ENCODE peak calls at places on chromosomes 1 and 21, in four cellular contexts. One of them, this sample, is unnamed.

GRCh38 chr21:35578350-35578782 is 482.0 kb downstream of the SETD4 start:
- DNase-seq in heart right ventricle: no peak
- DNase-seq in tibial nerve: no peak
- DNase-seq in astrocyte of the cerebellum: peak
- DNase-seq in this sample: peak

GRCh38 chr1:114008352-114009041 is 29.2 kb downstream of the OLFML3 start:
- DNase-seq in heart right ventricle: no peak
- DNase-seq in tibial nerve: no peak
- DNase-seq in astrocyte of the cerebellum: no peak
- DNase-seq in this sample: no peak

GRCh38 chr1:160638926-160639325 is 7.9 kb downstream of the SLAMF1 start:
- DNase-seq in heart right ventricle: no peak
- DNase-seq in tibial nerve: no peak
- DNase-seq in astrocyte of the cerebellum: no peak
- DNase-seq in this sample: no peak

GRCh38 chr1:214494706-214495105 is 56.7 kb downstream of the PTPN14 start:
- DNase-seq in heart right ventricle: no peak
- DNase-seq in tibial nerve: no peak
- DNase-seq in astrocyte of the cerebellum: peak
- DNase-seq in this sample: no peak

GRCh38 chr1:93471911-93472310 is 24.0 kb downstream of the FNBP1L start:
- DNase-seq in heart right ventricle: no peak
- DNase-seq in tibial nerve: no peak
- DNase-seq in astrocyte of the cerebellum: peak
- DNase-seq in this sample: peak

GRCh38 chr1:27154991-27155781 is at the start of gene SLC9A1:
- DNase-seq in heart right ventricle: peak
- DNase-seq in tibial nerve: peak
- DNase-seq in astrocyte of the cerebellum: peak
- DNase-seq in this sample: peak

GRCh38 chr1:208167229-208167869 is 76.8 kb downstream of the PLXNA2 start:
- DNase-seq in heart right ventricle: no peak
- DNase-seq in tibial nerve: no peak
- DNase-seq in astrocyte of the cerebellum: no peak
- DNase-seq in this sample: no peak

GRCh38 chr1:178575611-178576331 is 62.9 kb downstream of the TEX35 start:
- DNase-seq in heart right ventricle: no peak
- DNase-seq in tibial nerve: no peak
- DNase-seq in astrocyte of the cerebellum: no peak
- DNase-seq in this sample: peak

GRCh38 chr1:86110451-86111129 is 46.0 kb downstream of the COL24A1 start:
- DNase-seq in heart right ventricle: peak
- DNase-seq in tibial nerve: no peak
- DNase-seq in astrocyte of the cerebellum: no peak
- DNase-seq in this sample: no peak

GRCh38 chr1:211281322-211282022 is 22.3 kb downstream of the RCOR3 start:
- DNase-seq in heart right ventricle: no peak
- DNase-seq in tibial nerve: no peak
- DNase-seq in astrocyte of the cerebellum: no peak
- DNase-seq in this sample: no peak

GRCh38 chr1:228684609-228685008 is 50.7 kb upstream of the RHOU start:
- DNase-seq in heart right ventricle: no peak
- DNase-seq in tibial nerve: no peak
- DNase-seq in astrocyte of the cerebellum: no peak
- DNase-seq in this sample: no peak

GRCh38 chr1:172746091-172746949 is 87.4 kb downstream of the FASLG start:
- DNase-seq in heart right ventricle: no peak
- DNase-seq in tibial nerve: no peak
- DNase-seq in astrocyte of the cerebellum: peak
- DNase-seq in this sample: peak

GRCh38 chr1:15445390-15446122 is 7.3 kb downstream of the CTRC start:
- DNase-seq in heart right ventricle: no peak
- DNase-seq in tibial nerve: no peak
- DNase-seq in astrocyte of the cerebellum: no peak
- DNase-seq in this sample: no peak

GRCh38 chr21:44773291-44773932 is 28.2 kb downstream of the UBE2G2 start:
- DNase-seq in heart right ventricle: no peak
- DNase-seq in tibial nerve: no peak
- DNase-seq in astrocyte of the cerebellum: no peak
- DNase-seq in this sample: no peak

GRCh38 chr1:200048244-200048643 is 20.7 kb downstream of the NR5A2 start:
- DNase-seq in heart right ventricle: no peak
- DNase-seq in tibial nerve: no peak
- DNase-seq in astrocyte of the cerebellum: no peak
- DNase-seq in this sample: no peak

GRCh38 chr1:114093624-114094302 is 59.9 kb downstream of the SYT6 start:
- DNase-seq in heart right ventricle: no peak
- DNase-seq in tibial nerve: no peak
- DNase-seq in astrocyte of the cerebellum: peak
- DNase-seq in this sample: no peak

GRCh38 chr1:87989346-87989745 is 660.7 kb downstream of the LMO4 start:
- DNase-seq in heart right ventricle: no peak
- DNase-seq in tibial nerve: no peak
- DNase-seq in astrocyte of the cerebellum: no peak
- DNase-seq in this sample: no peak

GRCh38 chr1:2311184-2312032 is 79.9 kb downstream of the MORN1 start:
- DNase-seq in heart right ventricle: peak
- DNase-seq in tibial nerve: peak
- DNase-seq in astrocyte of the cerebellum: no peak
- DNase-seq in this sample: no peak

GRCh38 chr1:18557621-18558465 is 72.8 kb upstream of the PAX7 start:
- DNase-seq in heart right ventricle: no peak
- DNase-seq in tibial nerve: no peak
- DNase-seq in astrocyte of the cerebellum: no peak
- DNase-seq in this sample: no peak

GRCh38 chr1:41671116-41671755 is 186.8 kb upstream of the EDN2 start:
- DNase-seq in heart right ventricle: no peak
- DNase-seq in tibial nerve: no peak
- DNase-seq in astrocyte of the cerebellum: no peak
- DNase-seq in this sample: no peak

GRCh38 chr1:153540394-153541361 is at the start of gene S100A5:
- DNase-seq in heart right ventricle: no peak
- DNase-seq in tibial nerve: no peak
- DNase-seq in astrocyte of the cerebellum: no peak
- DNase-seq in this sample: no peak

GRCh38 chr1:59408608-59409007 is 111.7 kb downstream of the FGGY start:
- DNase-seq in heart right ventricle: no peak
- DNase-seq in tibial nerve: no peak
- DNase-seq in astrocyte of the cerebellum: no peak
- DNase-seq in this sample: no peak

GRCh38 chr1:94863919-94864318 is 43.8 kb downstream of the SLC44A3 start:
- DNase-seq in heart right ventricle: no peak
- DNase-seq in tibial nerve: no peak
- DNase-seq in astrocyte of the cerebellum: peak
- DNase-seq in this sample: peak

GRCh38 chr1:54805466-54805865 is 4.3 kb upstream of the TTC22 start:
- DNase-seq in heart right ventricle: no peak
- DNase-seq in tibial nerve: no peak
- DNase-seq in astrocyte of the cerebellum: no peak
- DNase-seq in this sample: no peak

GRCh38 chr1:244836135-244836521 is 670 bp downstream of the COX20 start:
- DNase-seq in heart right ventricle: no peak
- DNase-seq in tibial nerve: no peak
- DNase-seq in astrocyte of the cerebellum: no peak
- DNase-seq in this sample: no peak

GRCh38 chr21:26280715-26281310 is 110.2 kb upstream of the APP start:
- DNase-seq in heart right ventricle: no peak
- DNase-seq in tibial nerve: no peak
- DNase-seq in astrocyte of the cerebellum: no peak
- DNase-seq in this sample: no peak

GRCh38 chr1:29569971-29570634 is 333.8 kb downstream of the PTPRU start:
- DNase-seq in heart right ventricle: no peak
- DNase-seq in tibial nerve: no peak
- DNase-seq in astrocyte of the cerebellum: peak
- DNase-seq in this sample: peak

GRCh38 chr1:19651141-19651737 is 7.1 kb downstream of the NBL1 start:
- DNase-seq in heart right ventricle: peak
- DNase-seq in tibial nerve: peak
- DNase-seq in astrocyte of the cerebellum: no peak
- DNase-seq in this sample: no peak

GRCh38 chr1:241464985-241465384 is 54.6 kb downstream of the FH start:
- DNase-seq in heart right ventricle: no peak
- DNase-seq in tibial nerve: no peak
- DNase-seq in astrocyte of the cerebellum: no peak
- DNase-seq in this sample: no peak

GRCh38 chr1:24931481-24932221 is 1.6 kb upstream of the RUNX3 start:
- DNase-seq in heart right ventricle: no peak
- DNase-seq in tibial nerve: no peak
- DNase-seq in astrocyte of the cerebellum: no peak
- DNase-seq in this sample: no peak

GRCh38 chr1:203772836-203773235 is 7.9 kb downstream of the LAX1 start:
- DNase-seq in heart right ventricle: no peak
- DNase-seq in tibial nerve: no peak
- DNase-seq in astrocyte of the cerebellum: no peak
- DNase-seq in this sample: no peak

GRCh38 chr1:192557841-192558595 is 17.6 kb upstream of the RGS1 start:
- DNase-seq in heart right ventricle: no peak
- DNase-seq in tibial nerve: no peak
- DNase-seq in astrocyte of the cerebellum: no peak
- DNase-seq in this sample: no peak

DNA sequence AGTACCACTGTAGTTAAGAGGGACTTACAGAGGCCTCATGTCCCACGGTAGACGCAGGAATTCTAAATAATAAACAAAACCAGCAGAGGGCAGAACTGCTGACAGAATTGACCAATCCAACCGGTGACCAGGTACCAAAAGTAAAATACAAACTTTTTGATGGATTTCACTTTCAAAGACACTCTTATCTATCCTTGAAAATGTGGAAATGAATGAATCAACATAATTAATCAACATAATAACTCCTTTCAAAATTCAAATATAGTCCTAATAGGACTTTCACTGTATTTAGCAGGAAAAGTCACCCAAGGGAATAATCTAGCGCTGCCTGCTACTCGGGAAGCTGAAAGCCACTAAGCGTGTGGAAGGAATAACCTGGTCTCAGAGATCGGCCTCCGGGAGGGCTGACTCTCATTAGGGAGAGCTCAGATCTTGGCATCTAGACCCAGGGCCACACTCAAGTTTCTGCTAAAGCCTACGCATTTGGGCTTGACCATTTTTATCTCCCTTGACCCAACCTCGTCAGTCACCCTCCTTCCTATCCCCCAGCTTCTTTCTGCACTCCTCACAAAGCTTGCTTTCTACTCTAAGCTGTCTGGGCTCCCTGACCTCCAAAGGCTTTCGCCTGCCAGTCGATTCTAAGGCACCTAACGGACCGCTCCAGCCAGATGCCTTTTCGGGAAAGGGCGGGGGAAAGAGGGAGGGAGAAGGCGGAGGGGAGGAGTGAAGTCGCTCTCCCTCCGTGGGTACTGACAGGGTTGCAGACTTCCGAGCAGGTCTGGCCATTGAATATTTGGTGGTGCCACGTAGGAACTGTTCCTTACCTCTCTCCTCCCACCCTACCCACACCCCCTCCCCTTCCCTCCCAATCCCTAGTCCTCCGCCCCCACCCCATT is 1.6 kb downstream of the COL11A1 start:
- DNase-seq in heart right ventricle: no peak
- DNase-seq in tibial nerve: peak
- DNase-seq in astrocyte of the cerebellum: peak
- DNase-seq in this sample: no peak
- TF ChIP-seq CTCF in heart right ventricle: peak
- TF ChIP-seq CTCF in tibial nerve: peak
- TF ChIP-seq CTCF in astrocyte of the cerebellum: peak
- TF ChIP-seq CTCF in this sample: peak

GRCh38 chr1:156663178-156663577 is 14.0 kb downstream of the NES start:
- DNase-seq in heart right ventricle: peak
- DNase-seq in tibial nerve: no peak
- DNase-seq in astrocyte of the cerebellum: no peak
- DNase-seq in this sample: no peak

GRCh38 chr1:156664046-156664948 is 12.9 kb downstream of the NES start:
- DNase-seq in heart right ventricle: no peak
- DNase-seq in tibial nerve: no peak
- DNase-seq in astrocyte of the cerebellum: no peak
- DNase-seq in this sample: no peak

GRCh38 chr1:156660752-156661112 is 16.5 kb downstream of the NES start:
- DNase-seq in heart right ventricle: no peak
- DNase-seq in tibial nerve: no peak
- DNase-seq in astrocyte of the cerebellum: no peak
- DNase-seq in this sample: no peak

GRCh38 chr1:156661932-156662587 is 15.1 kb downstream of the NES start:
- DNase-seq in heart right ventricle: no peak
- DNase-seq in tibial nerve: no peak
- DNase-seq in astrocyte of the cerebellum: no peak
- DNase-seq in this sample: no peak

GRCh38 chr1:156662588-156663055 is 14.6 kb downstream of the NES start:
- DNase-seq in heart right ventricle: no peak
- DNase-seq in tibial nerve: no peak
- DNase-seq in astrocyte of the cerebellum: no peak
- DNase-seq in this sample: no peak
- H3K4me3 ChIP-seq in heart right ventricle: no peak
- H3K4me3 ChIP-seq in tibial nerve: no peak
- H3K4me3 ChIP-seq in astrocyte of the cerebellum: no peak
- H3K4me3 ChIP-seq in this sample: no peak

DNA sequence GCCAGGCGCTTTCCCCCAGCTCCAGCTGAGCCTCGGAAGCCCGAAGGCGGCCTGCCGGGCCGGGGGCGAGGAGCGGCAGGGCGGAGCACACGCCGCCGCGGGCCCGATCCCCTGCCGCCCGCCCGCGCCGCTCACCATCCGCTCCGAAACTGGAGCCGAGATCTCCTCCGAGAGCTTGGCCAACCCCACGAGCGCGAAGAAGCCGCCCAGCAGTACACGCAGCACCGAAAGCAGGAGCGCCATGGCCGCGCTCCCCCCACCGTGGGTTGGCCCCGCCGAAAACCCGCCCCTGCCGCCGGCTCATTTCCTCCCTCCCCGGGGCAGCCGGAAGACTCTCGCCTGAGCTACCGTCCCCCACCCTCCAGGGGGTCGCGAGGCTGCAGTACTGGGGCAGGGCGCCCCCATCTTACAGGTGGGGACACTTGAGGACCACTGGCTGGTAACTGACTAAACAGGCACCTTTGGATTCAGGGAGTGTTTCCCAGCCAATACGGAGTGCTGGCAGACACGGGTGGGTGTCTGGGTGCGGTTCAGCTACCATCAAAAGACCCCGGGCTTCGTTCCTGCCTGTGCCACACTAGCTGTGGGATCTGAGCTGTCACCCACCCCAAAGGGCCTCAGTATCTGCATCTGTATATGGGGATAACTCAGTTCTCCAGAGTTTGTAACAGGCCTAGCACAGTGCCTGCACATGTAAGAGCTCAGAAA is at the start of gene TMEM35B:
- DNase-seq in heart right ventricle: peak
- DNase-seq in tibial nerve: peak
- DNase-seq in astrocyte of the cerebellum: no peak
- DNase-seq in this sample: no peak
- TF ChIP-seq CTCF in heart right ventricle: no peak
- TF ChIP-seq CTCF in tibial nerve: no peak
- TF ChIP-seq CTCF in astrocyte of the cerebellum: no peak
- TF ChIP-seq CTCF in this sample: peak

DNA sequence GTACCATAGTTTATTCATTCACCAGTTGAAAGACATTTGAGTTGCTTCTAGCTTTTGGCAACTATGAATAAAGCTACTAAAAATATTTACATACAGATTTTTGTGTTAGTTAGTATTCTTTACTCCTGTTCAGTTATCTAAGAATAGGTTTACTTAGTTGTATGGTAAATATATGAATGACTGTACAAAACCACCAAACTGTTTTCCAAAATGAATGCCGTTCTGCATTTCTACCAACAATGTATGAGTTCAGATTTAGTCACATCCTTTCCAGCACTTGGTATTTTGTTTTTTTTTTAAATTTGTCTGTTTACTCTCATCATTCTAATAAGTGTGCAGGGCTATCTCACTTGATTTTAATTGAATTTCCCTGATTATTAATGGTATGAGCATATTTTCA is 3.4 kb upstream of the KIFAP3 start:
- DNase-seq in heart right ventricle: no peak
- DNase-seq in tibial nerve: no peak
- DNase-seq in astrocyte of the cerebellum: no peak
- DNase-seq in this sample: no peak
- H3K4me3 ChIP-seq in heart right ventricle: no peak
- H3K4me3 ChIP-seq in tibial nerve: no peak
- H3K4me3 ChIP-seq in astrocyte of the cerebellum: no peak
- H3K4me3 ChIP-seq in this sample: no peak